ENCODE peak calls at places on chromosomes 6 and 20, in four cellular contexts. P is GM12878, O is K562, Z is A549. Y is an unnamed sample.
A peak's percentile ranks its signal among the peaks of the same experiment; 100 is the strongest.

GRCh38 chr20:37526839-37527637 is 638 bp downstream of the BLCAP start:
- DNase-seq in P (no peak), O (peak; percentile 39), Z (peak; percentile 51), Y (peak; percentile 63)

GRCh38 chr6:21710908-21711627 is 117.5 kb downstream of the SOX4 start:
- DNase-seq in P (no peak), O (no peak), Z (no peak), Y (no peak)

GRCh38 chr6:166977626-166978550 is 21.3 kb upstream of the CEP43 start:
- DNase-seq in P (no peak), O (no peak), Z (no peak), Y (no peak)

GRCh38 chr6:36235309-36235708 is 34.6 kb upstream of the PNPLA1 start:
- DNase-seq in P (no peak), O (no peak), Z (no peak), Y (no peak)

GRCh38 chr20:38275815-38276550 is 15.4 kb upstream of the KIAA1755 start:
- DNase-seq in P (no peak), O (no peak), Z (no peak), Y (no peak)

GRCh38 chr6:82298012-82298411 is 50.5 kb upstream of the IBTK start:
- DNase-seq in P (no peak), O (no peak), Z (peak; percentile 7), Y (no peak)

GRCh38 chr20:57693002-57693582 is 16.7 kb downstream of the PMEPA1 start:
- DNase-seq in P (no peak), O (no peak), Z (no peak), Y (peak; percentile 68)

GRCh38 chr6:72461144-72461543 is 160.7 kb upstream of the KCNQ5 start:
- DNase-seq in P (no peak), O (no peak), Z (no peak), Y (peak; percentile 5)

GRCh38 chr20:31577194-31577593 is 27.9 kb upstream of the ID1 start:
- DNase-seq in P (no peak), O (no peak), Z (no peak), Y (no peak)

GRCh38 chr6:110567957-110568696 is 91.7 kb upstream of the SLC22A16 start:
- DNase-seq in P (no peak), O (no peak), Z (no peak), Y (no peak)

GRCh38 chr6:143934867-143935266 is 70.6 kb downstream of the ZC2HC1B start:
- DNase-seq in P (no peak), O (no peak), Z (no peak), Y (no peak)

GRCh38 chr6:139409026-139409425 is 34.6 kb upstream of the CITED2 start:
- DNase-seq in P (no peak), O (no peak), Z (no peak), Y (no peak)

GRCh38 chr6:52877168-52877567 is 32.3 kb downstream of the GSTA3 start:
- DNase-seq in P (no peak), O (no peak), Z (no peak), Y (no peak)

GRCh38 chr6:63839485-63839884 is 203.9 kb downstream of the PHF3 start:
- DNase-seq in P (no peak), O (no peak), Z (no peak), Y (no peak)

GRCh38 chr6:100460650-100461204 is 4.0 kb downstream of the SIM1 start:
- DNase-seq in P (no peak), O (peak; percentile 42), Z (peak; percentile 28), Y (peak; percentile 81)

GRCh38 chr6:111536888-111537287 is 53.9 kb upstream of the REV3L start:
- DNase-seq in P (no peak), O (no peak), Z (no peak), Y (no peak)

GRCh38 chr6:1817033-1817761 is 207.5 kb downstream of the FOXC1 start:
- DNase-seq in P (no peak), O (no peak), Z (no peak), Y (no peak)

GRCh38 chr20:25018425-25018824 is 25.9 kb upstream of the APMAP start:
- DNase-seq in P (no peak), O (no peak), Z (no peak), Y (no peak)

GRCh38 chr6:159844737-159845645 is 44.9 kb downstream of the PNLDC1 start:
- DNase-seq in P (no peak), O (no peak), Z (no peak), Y (no peak)

GRCh38 chr20:43953919-43954617 is 39.4 kb downstream of the TOX2 start:
- DNase-seq in P (no peak), O (no peak), Z (no peak), Y (no peak)

GRCh38 chr6:101402618-101403002 is 9.1 kb downstream of the GRIK2 start:
- DNase-seq in P (no peak), O (no peak), Z (no peak), Y (peak; percentile 77)

GRCh38 chr6:111845441-111845871 is 27.8 kb downstream of the FYN start:
- DNase-seq in P (no peak), O (peak; percentile 32), Z (no peak), Y (peak; percentile 30)

GRCh38 chr6:137975058-137975940 is 108.2 kb downstream of the TNFAIP3 start:
- DNase-seq in P (peak; percentile 53), O (no peak), Z (no peak), Y (peak; percentile 27)

GRCh38 chr20:23043376-23043775 is 6.1 kb downstream of the THBD start:
- DNase-seq in P (no peak), O (no peak), Z (no peak), Y (no peak)

GRCh38 chr20:23039136-23039875 is 4.2 kb downstream of the SSTR4 start:
- DNase-seq in P (no peak), O (no peak), Z (no peak), Y (no peak)

GRCh38 chr20:23039885-23040508 is 4.9 kb downstream of the SSTR4 start:
- DNase-seq in P (no peak), O (no peak), Z (no peak), Y (no peak)

GRCh38 chr20:23046431-23046830 is 3.0 kb downstream of the THBD start:
- DNase-seq in P (no peak), O (no peak), Z (no peak), Y (no peak)

DNA sequence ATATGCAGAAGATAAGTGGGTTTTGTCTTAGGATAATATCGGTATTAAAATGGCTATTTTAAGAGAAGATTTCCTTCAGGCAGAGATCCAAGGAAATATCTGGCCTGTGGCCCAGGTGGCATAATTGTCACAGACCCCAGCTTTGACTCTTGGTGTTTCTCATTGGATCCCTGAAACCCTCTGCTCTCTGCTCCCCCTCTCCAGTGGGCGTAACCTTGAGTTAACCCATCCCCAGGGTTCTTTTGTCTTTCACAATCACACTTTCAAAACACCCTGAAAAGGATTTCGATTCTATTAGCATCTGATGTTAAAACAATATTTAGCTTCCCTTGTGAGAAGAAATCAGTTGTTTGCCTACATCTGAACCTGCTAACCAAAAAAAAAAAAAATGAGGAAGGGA is 7.2 kb downstream of the SSTR4 start:
- DNase-seq in P (no peak), O (no peak), Z (no peak), Y (no peak)
- TF ChIP-seq JUNB in P (no peak), O (no peak), Z (no peak), Y (no peak)

DNA sequence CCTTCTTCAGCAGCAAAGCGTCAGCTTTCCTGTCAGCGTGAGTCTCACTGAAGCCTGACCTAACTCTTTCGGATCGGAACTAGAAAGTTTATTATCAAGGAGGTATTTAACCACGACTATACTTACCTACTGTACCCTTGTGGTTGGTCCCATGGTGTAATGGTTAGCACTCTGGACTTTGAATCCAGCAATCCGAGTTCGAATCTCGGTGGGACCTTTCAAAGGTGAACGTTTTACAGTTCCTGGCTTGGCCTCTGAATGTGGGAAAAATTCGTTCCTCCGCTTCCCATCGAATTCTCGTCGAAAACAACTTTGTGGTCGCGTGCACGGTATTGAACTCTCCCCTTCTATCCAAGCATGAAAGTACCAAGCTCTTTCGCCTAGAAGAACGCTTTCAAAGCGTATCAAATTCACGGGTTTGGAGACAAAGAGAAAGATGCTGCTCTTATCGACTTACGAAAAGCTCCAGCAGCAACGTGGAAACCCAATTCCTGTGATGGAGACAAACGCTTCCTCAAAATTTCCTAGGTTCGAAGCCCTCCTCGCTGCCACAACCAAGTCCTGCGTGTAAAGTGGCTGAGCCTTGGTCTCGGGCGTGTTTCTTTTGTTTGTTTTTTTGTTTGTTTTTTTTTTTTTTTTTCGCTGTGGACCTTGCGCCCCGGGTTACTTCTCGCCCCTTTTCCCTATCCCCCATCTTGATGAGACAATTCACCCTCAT is 63.7 kb downstream of the GPX5 start:
- DNase-seq in P (peak; percentile 70), O (no peak), Z (peak; percentile 47), Y (peak; percentile 97)
- TF ChIP-seq REST in P (no peak), O (no peak), Z (no peak), Y (peak; percentile 16)

GRCh38 chr6:170188571-170189001 is 102.3 kb downstream of the DLL1 start:
- DNase-seq in P (no peak), O (no peak), Z (no peak), Y (no peak)
- TF ChIP-seq JUNB in P (no peak), O (no peak), Z (no peak), Y (no peak)

DNA sequence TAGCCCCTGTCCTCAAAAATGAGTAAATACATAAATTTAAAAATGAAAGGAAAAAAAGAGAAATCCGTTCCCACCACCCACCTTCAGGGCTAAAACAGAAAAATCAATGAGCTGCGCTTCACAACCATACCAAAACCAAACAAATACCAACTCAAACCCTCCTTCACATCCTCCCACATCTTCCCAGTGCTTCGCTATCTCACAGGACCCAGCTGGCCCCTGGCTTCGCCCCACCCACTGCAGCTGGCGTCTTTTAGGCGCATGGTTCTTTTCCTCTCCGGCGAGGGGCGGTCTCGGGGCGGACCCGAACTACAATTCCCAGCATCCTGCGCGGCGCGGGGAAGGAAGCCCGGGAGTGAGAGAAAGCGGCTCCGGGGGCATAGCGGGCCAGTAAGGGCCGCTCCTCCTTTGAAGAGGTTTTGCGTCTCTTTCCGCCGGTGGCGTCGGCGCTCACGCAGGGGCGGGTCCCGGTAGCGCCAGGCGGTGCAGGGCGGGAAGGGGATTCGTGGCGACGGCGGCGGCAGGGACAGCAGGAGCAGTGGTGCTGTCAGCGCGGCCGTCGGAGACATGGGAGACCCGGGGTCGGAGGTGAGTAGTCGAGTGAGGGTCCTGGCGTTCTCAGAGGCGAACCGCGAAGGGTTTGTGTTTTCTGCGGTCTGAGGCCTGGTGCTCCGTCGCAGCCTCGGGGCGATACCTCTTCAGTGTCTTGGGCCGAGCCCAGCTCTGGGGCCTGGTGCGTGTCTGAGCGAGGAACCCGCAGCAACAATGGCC is at the start of gene ZNF451:
- DNase-seq in P (peak; percentile 80), O (peak; percentile 95), Z (peak; percentile 82), Y (peak; percentile 99)
- TF ChIP-seq REST in P (no peak), O (peak; percentile 77), Z (no peak), Y (no peak)